ENCODE peak calls at places on chromosome 21, in four cellular contexts. M is cardiac muscle cell, Q is heart right ventricle, L is upper lobe of right lung. V is an unnamed sample.

GRCh38 chr21:14466715-14467114 is 79.4 kb downstream of the SAMSN1 start:
- DNase-seq in M (no peak), Q (no peak), L (no peak), V (no peak)

GRCh38 chr21:23111070-23111605 is 2112.9 kb downstream of the NCAM2 start:
- DNase-seq in M (no peak), Q (no peak), L (no peak), V (no peak)

GRCh38 chr21:14080040-14080763 is 130.6 kb downstream of the LIPI start:
- DNase-seq in M (no peak), Q (no peak), L (no peak), V (no peak)

GRCh38 chr21:27513016-27513415 is 546.1 kb upstream of the ADAMTS5 start:
- DNase-seq in M (peak; percentile 78), Q (no peak), L (no peak), V (no peak)

GRCh38 chr21:33791058-33791457 is 124.5 kb downstream of the ATP5PO start:
- DNase-seq in M (no peak), Q (no peak), L (no peak), V (no peak)

GRCh38 chr21:37168666-37169065 is 95.6 kb downstream of the TTC3 start:
- DNase-seq in M (no peak), Q (no peak), L (no peak), V (no peak)

GRCh38 chr21:15293251-15293650 is 228.5 kb upstream of the NRIP1 start:
- DNase-seq in M (peak; percentile 96), Q (no peak), L (no peak), V (peak; percentile 25)

GRCh38 chr21:29825936-29826335 is 113.9 kb downstream of the GRIK1 start:
- DNase-seq in M (no peak), Q (no peak), L (no peak), V (no peak)

GRCh38 chr21:31732891-31733520 is 1.1 kb upstream of the SCAF4 start:
- DNase-seq in M (peak; percentile 28), Q (no peak), L (no peak), V (no peak)

GRCh38 chr21:39094847-39095525 is 88.3 kb downstream of the PSMG1 start:
- DNase-seq in M (peak; percentile 97), Q (no peak), L (no peak), V (peak; percentile 38)

GRCh38 chr21:36260030-36260787 is 59.8 kb upstream of the MORC3 start:
- DNase-seq in M (peak; percentile 81), Q (no peak), L (no peak), V (peak; percentile 79)

GRCh38 chr21:38787461-38788274 is 18.1 kb upstream of the ETS2 start:
- DNase-seq in M (no peak), Q (no peak), L (no peak), V (peak; percentile 99)

GRCh38 chr21:40731206-40731605 is 115.8 kb downstream of the DSCAM start:
- DNase-seq in M (no peak), Q (no peak), L (no peak), V (no peak)

GRCh38 chr21:32779983-32780382 is 8.4 kb upstream of the PAXBP1 start:
- DNase-seq in M (no peak), Q (no peak), L (no peak), V (no peak)

GRCh38 chr21:42010507-42011493 is 640 bp upstream of the ZBTB21 start:
- DNase-seq in M (peak; percentile 13), Q (peak; percentile 71), L (peak; percentile 88), V (peak; percentile 48)

GRCh38 chr21:41622201-41622600 is 114.2 kb upstream of the TMPRSS2 start:
- DNase-seq in M (no peak), Q (no peak), L (peak; percentile 23), V (no peak)

GRCh38 chr21:17523007-17523451 is 10.2 kb downstream of the CXADR start:
- DNase-seq in M (no peak), Q (no peak), L (no peak), V (peak; percentile 93)

GRCh38 chr21:38039369-38039768 is 123.1 kb upstream of the KCNJ6 start:
- DNase-seq in M (no peak), Q (no peak), L (no peak), V (no peak)

GRCh38 chr21:14711287-14711686 is 165.2 kb upstream of the SAMSN1 start:
- DNase-seq in M (no peak), Q (no peak), L (no peak), V (no peak)

GRCh38 chr21:41972511-41973205 is 18.8 kb upstream of the C2CD2 start:
- DNase-seq in M (no peak), Q (no peak), L (no peak), V (no peak)

GRCh38 chr21:46594276-46594675 is 10.6 kb downstream of the S100B start:
- DNase-seq in M (no peak), Q (no peak), L (no peak), V (no peak)

GRCh38 chr21:44508711-44509445 is 31.1 kb downstream of the KRTAP10-1 start:
- DNase-seq in M (no peak), Q (peak; percentile 1), L (no peak), V (no peak)

GRCh38 chr21:44508426-44508710 is 31.6 kb downstream of the KRTAP10-1 start:
- DNase-seq in M (no peak), Q (no peak), L (no peak), V (no peak)

GRCh38 chr21:44507673-44508425 is 32.1 kb downstream of the KRTAP10-1 start:
- DNase-seq in M (no peak), Q (no peak), L (no peak), V (no peak)

GRCh38 chr21:44505673-44506278 is 34.2 kb downstream of the KRTAP10-1 start:
- DNase-seq in M (no peak), Q (no peak), L (no peak), V (peak; percentile 26)

DNA sequence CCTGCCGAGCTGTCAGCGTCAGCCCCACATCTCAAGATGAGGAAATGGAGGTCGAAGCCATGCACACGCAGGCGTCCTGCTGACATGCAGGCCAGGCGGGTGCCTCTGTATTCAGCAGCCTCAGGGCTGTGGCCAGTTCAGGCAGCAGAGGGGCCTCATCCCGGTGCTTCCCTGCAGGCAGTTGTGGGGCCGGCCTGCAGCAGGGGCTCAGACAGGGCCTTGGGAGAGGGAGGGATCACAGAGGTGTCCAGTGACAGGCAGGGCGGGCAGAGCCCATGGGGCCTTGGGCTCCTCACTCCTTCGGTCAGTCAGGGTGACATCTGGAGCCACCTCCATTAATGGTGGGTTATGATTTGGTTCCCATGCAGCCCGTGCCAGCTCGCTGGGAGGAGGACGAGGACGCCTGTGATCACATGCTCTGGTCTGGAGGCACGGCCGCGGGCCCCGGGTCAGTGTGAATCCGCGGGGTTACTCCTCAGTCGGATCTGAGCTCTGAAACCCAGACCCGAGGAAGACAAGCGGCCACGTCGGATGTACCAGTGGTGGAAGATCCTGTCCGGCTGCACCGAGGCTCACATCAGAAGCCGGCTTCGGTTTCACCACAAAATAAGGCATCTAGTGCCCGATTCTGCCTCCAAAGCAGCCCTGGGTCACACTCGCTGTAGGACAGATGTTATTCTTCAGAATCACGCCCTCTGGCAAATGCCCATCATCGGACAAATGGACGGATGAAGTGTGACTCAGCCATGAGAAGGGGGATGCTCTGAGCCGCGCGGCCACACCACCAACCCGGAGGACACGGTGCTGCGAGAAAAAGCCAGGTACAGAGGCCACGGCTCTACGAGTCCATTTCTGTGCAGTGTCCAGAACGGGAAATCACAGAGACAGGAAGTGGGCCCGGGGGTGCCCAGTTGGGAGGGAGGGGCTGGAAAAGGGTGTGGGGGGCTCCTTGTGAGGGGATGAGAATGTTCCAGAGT is 33.4 kb downstream of the KRTAP10-1 start:
- DNase-seq in M (no peak), Q (no peak), L (no peak), V (no peak)
- H3K9me3 ChIP-seq in M (no peaks in the 10 kb centered on the region), Q (no peaks in the 10 kb centered on the region), L (no peaks in the 10 kb centered on the region), V (no peaks in the 10 kb centered on the region)

GRCh38 chr21:34834852-34835501 is 166.2 kb downstream of the CLIC6 start:
- DNase-seq in M (no peak), Q (no peak), L (no peak), V (no peak)
- H3K27ac ChIP-seq in M (no peak overlapping the region), Q (no peak overlapping the region), L (peak overlapping the region; percentile 80), V (no peak overlapping the region)

GRCh38 chr21:25565272-25566199 is 41.7 kb downstream of the MRPL39 start:
- DNase-seq in M (no peak), Q (no peak), L (no peak), V (no peak)
- H3K4me3 ChIP-seq in M (no peak overlapping the region), Q (no peak overlapping the region), L (no peak overlapping the region), V (no peak overlapping the region)

DNA sequence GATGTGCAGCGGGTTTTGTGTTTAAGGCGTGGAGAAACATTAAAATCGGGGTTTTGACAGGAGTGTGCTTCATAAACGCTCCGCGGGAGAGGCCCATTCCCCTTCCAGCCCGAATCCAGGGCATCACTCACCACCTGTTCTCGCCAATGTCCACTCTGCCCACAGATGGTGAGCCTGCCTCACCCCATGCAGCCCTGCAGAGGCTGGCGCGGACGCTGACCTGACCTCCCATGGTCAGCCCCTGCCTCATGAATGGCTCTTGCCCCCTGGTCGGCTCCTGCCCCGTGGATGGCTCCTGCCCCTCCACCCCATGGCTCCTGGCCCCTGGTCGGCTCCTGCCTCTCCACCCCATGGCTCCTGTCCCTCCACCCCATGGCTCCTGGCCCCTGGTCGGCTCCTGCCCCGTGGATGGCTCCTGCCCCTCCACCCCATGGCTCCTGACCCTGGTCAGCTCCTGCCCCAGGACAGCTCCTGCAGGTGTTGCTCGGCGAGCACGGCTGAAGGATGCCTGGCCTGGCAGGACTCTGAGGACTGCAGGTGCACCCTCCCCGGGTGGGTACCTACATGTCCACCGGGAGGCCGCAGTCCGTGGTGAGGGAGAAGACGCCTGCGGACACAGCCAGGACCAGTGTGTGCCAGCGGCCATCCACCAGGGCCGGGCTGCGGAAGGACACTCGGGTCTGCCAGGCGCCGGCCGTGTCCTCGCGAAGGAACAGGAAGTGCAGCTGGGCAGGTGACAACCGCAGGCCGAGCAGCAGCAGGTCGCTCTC is 6.7 kb downstream of the KRTAP10-1 start:
- DNase-seq in M (no peak), Q (no peak), L (peak; percentile 57), V (no peak)
- H3K9me3 ChIP-seq in M (no peaks in the 10 kb centered on the region), Q (no peaks in the 10 kb centered on the region), L (no peaks in the 10 kb centered on the region), V (no peaks in the 10 kb centered on the region)

DNA sequence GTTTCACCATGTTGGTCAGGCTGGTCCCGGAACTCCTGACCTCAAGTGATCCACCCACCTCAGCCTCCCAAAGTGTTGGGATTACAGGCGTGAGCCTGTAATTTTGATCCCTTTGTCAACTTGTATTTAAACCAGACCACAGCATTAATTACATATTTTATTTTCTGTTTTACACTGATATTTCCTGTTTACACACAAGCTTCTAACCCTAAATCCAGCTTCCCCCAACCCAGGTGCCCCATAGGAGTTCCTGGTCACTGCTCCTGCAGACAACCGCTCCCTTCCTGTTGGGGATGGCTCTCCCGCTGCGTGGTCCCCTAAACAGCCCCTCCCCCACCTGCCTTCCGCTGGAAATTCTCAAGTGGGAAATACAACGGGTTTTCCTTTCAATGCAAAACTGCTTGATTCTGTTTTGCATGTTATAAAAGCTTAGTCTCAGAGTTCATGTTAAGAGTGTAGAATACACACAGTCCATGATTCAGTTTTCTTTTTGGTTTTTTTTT is 3.7 kb downstream of the CSTB start:
- DNase-seq in M (no peak), Q (no peak), L (no peak), V (no peak)
- H3K27ac ChIP-seq in M (no peak overlapping the region), Q (no peak overlapping the region), L (no peak overlapping the region), V (no peak overlapping the region)

V was measured in small intestine.